ENCODE peak calls at places on chromosomes 5 and 9, in six cellular contexts. I, G, E, R, A and H are unnamed samples.

GRCh38 chr9:92097997-92098482 is 17.2 kb downstream of the SPTLC1 start:
- DNase-seq in I (no peak), G (no peak), E (no peak), R (no peak), A (peak; percentile 70), H (no peak)

GRCh38 chr9:136244116-136244775 is 1.4 kb downstream of the QSOX2 start:
- DNase-seq in I (no peak), G (peak; percentile 84), E (no peak), R (peak; percentile 58), A (peak; percentile 76), H (no peak)

GRCh38 chr9:111648066-111648465 is 13.3 kb upstream of the GNG10 start:
- DNase-seq in I (no peak), G (no peak), E (no peak), R (no peak), A (no peak), H (no peak)

GRCh38 chr9:135819905-135820304 is 87.4 kb downstream of the CAMSAP1 start:
- DNase-seq in I (no peak), G (no peak), E (no peak), R (no peak), A (no peak), H (no peak)

GRCh38 chr5:139852696-139853095 is 57.1 kb downstream of the PSD2 start:
- DNase-seq in I (no peak), G (no peak), E (no peak), R (no peak), A (no peak), H (no peak)

GRCh38 chr5:158807947-158808346 is 291.8 kb downstream of the EBF1 start:
- DNase-seq in I (no peak), G (no peak), E (no peak), R (no peak), A (no peak), H (no peak)

GRCh38 chr9:4077499-4078102 is 222.3 kb downstream of the GLIS3 start:
- DNase-seq in I (peak; percentile 19), G (peak; percentile 10), E (peak; percentile 92), R (peak; percentile 15), A (no peak), H (peak; percentile 2)

GRCh38 chr5:120314201-120314600 is 149.9 kb upstream of the PRR16 start:
- DNase-seq in I (no peak), G (no peak), E (no peak), R (no peak), A (no peak), H (no peak)

GRCh38 chr9:107213561-107214028 is 69.5 kb upstream of the RAD23B start:
- DNase-seq in I (no peak), G (peak; percentile 78), E (no peak), R (no peak), A (peak; percentile 76), H (peak; percentile 8)

GRCh38 chr5:67577424-67577823 is 380.8 kb upstream of the CD180 start:
- DNase-seq in I (no peak), G (no peak), E (no peak), R (no peak), A (no peak), H (no peak)

GRCh38 chr9:131008909-131009618 is at the start of gene LAMC3:
- DNase-seq in I (peak; percentile 64), G (no peak), E (peak; percentile 80), R (no peak), A (no peak), H (no peak)

GRCh38 chr5:22708770-22709328 is 144.3 kb downstream of the CDH12 start:
- DNase-seq in I (no peak), G (no peak), E (peak; percentile 59), R (no peak), A (no peak), H (no peak)

GRCh38 chr9:14245901-14246525 is 67.9 kb downstream of the NFIB start:
- DNase-seq in I (no peak), G (no peak), E (no peak), R (no peak), A (no peak), H (no peak)

GRCh38 chr5:153551537-153552079 is 61.1 kb downstream of the GRIA1 start:
- DNase-seq in I (no peak), G (no peak), E (no peak), R (no peak), A (no peak), H (no peak)

GRCh38 chr9:18896531-18897179 is 136.4 kb downstream of the SAXO1 start:
- DNase-seq in I (no peak), G (no peak), E (no peak), R (no peak), A (peak; percentile 34), H (no peak)

GRCh38 chr5:22900801-22901310 is 47.7 kb upstream of the CDH12 start:
- DNase-seq in I (no peak), G (no peak), E (no peak), R (no peak), A (no peak), H (no peak)

GRCh38 chr5:55037046-55037771 is 13.2 kb downstream of the GZMK start:
- DNase-seq in I (no peak), G (no peak), E (peak; percentile 46), R (no peak), A (no peak), H (no peak)

DNA sequence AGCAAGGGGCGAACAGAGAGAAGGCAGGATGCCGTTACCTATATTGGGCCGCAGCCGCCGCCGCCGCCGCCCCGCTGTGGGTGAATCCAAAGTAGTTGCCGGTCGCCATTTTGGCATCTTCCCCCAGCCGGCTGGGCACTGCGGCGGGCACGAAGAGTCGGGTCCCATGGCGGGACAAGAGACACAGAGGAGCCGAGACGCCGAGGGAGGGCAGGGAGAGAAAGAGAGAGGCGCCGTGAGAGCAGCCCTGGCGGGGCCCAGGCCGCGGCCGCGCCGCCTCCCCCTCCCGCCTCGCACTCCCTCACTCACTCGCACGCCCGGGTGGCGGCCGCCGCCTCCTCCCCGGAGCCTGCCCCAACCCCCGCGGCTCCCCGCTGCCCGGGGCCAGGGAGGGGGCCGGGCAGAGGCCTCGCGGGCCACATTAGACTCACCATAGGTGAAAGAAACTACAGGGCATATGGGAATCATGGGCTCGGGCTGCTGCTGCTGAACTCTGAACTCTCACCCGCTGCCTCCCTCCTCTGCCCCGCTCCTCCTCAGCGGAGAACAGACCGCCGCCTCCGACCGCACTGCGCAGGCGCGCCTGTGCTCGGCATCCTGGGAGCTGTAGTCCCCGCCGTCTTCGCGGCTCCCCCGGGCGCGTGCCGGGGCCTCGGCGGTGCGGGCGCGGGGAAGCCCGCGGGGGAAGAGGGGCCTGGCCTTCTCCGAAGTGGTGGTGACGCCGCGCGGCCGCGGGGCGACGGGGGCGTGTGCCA is at the start of gene ZFR:
- DNase-seq in I (peak; percentile 96), G (peak; percentile 83), E (peak; percentile 95), R (peak; percentile 96), A (peak; percentile 60), H (peak; percentile 94)
- TF ChIP-seq POLR2A in I (peak; percentile 87), G (peak; percentile 92), E (peak; percentile 83), R (peak; percentile 64), A (peak; percentile 84), H (peak; percentile 71)

GRCh38 chr5:77874691-77875090 is 98.6 kb upstream of the TBCA start:
- DNase-seq in I (no peak), G (no peak), E (no peak), R (no peak), A (no peak), H (no peak)
- TF ChIP-seq TAF1 in I (no peak), G (no peak), E (no peak), R (no peak), A (no peak), H (no peak)

DNA sequence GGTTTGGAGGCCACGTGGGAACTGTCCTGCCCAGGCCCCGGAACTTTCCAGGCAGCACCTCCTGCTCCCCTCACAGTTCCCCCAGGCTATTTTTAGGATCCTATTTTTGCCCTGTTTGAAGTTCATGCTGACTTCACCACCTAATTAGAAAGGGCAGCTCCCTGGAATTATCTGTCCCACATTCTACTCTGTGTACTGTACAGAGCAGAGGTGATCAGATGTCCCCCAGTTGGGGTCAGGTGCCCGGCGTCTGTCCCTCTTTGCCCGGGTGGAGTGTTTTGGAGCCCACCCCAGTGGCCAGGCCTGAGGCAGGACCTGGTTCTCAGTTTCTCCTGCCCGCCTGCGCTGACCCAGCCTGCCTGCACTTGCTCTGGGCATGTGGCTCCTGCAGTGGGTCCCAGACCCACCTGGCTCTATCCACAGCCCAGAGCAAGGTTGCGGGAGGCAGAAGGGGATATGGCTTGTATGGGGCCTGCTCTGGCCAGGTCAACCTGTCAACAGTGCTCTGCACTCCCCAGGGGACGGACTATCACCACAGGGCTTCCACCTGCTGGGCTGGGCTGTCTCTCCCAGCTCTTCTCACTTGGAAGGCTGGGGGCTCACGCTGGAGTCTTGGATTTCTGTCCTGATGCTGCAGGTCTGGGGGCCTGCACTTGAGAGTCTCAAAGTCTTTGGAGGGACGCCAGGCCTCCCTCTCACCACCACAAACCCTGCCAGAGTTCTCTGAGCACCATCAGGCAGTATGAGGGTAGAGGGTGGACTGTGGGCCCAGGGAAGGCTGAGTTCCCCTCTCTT is 268.3 kb downstream of the GADD45G start:
- DNase-seq in I (no peak), G (no peak), E (peak; percentile 33), R (no peak), A (no peak), H (no peak)
- TF ChIP-seq POLR2AphosphoS5 in I (no peak), G (no peak), E (no peak), R (no peak), A (no peak), H (no peak)

GRCh38 chr5:87404359-87404758 is 8.4 kb downstream of the CCNH start:
- DNase-seq in I (no peak), G (no peak), E (no peak), R (no peak), A (no peak), H (no peak)
- TF ChIP-seq POLR2A in I (no peak), G (no peak), E (no peak), R (no peak), A (no peak), H (no peak)

GRCh38 chr5:78905084-78905938 is 79.8 kb downstream of the ARSB start:
- DNase-seq in I (no peak), G (no peak), E (no peak), R (no peak), A (peak; percentile 66), H (no peak)

GRCh38 chr5:78908173-78908901 is 76.8 kb downstream of the ARSB start:
- DNase-seq in I (no peak), G (no peak), E (no peak), R (no peak), A (no peak), H (no peak)

GRCh38 chr5:78903936-78904335 is 81.2 kb downstream of the ARSB start:
- DNase-seq in I (no peak), G (no peak), E (no peak), R (no peak), A (no peak), H (no peak)

GRCh38 chr5:78912085-78912771 is 72.9 kb downstream of the ARSB start:
- DNase-seq in I (no peak), G (no peak), E (no peak), R (no peak), A (no peak), H (no peak)

DNA sequence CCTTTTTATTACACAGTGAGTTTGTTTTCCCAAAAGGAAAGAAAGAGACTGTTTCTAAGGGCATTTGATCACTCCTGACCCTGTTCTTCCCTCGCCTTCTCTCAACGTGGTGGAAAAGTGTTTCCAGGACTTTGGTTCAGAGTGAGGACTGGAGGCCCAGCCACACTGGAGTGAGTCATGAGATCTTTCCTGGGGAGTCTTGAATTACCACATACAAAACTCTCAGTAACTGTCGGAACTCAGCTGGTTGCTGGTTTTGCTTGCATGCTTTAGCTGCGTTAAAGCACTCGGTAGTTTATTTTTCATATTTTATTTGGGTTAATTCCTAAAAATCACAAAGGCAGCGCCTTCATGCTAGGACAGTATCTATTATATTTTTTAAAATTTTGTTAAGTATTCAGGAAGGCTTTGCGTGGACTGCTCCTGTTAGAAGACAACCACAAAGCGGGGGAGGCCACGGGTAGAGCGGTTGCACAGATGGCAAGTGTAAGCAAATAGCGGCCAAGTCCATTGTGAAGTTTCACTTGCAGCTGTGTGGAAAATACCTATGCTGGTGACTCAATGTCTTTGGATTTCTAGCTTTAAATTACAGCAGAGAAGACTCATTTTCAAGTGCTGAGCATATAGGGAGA is 77.7 kb downstream of the ARSB start:
- DNase-seq in I (no peak), G (no peak), E (no peak), R (no peak), A (peak; percentile 34), H (no peak)
- TF ChIP-seq TAF1 in I (no peak), G (no peak), E (no peak), R (no peak), A (no peak), H (no peak)